ENCODE peak calls at places on chromosomes 5 and 9, in six cellular contexts. L, N, B, M, S and G are unnamed samples.

GRCh38 chr9:135130266-135130976 is 43.0 kb downstream of the OLFM1 start:
- DNase-seq in N (no peak), S (no peak), B (no peak), M (no peak), L (no peak), G (no peak)

GRCh38 chr5:58322453-58322852 is 137.4 kb downstream of the PLK2 start:
- DNase-seq in M (peak), S (peak), B (no peak), L (no peak), N (no peak), G (no peak)

GRCh38 chr9:70491798-70492736 is 77.6 kb upstream of the KLF9 start:
- DNase-seq in N (no peak), B (no peak), M (peak), S (no peak), L (no peak), G (no peak)

GRCh38 chr9:114387678-114388431 is at the start of gene AKNA:
- DNase-seq in M (peak), L (peak), S (peak), B (peak), N (no peak), G (peak)

GRCh38 chr5:158758666-158759065 is 341.1 kb downstream of the EBF1 start:
- DNase-seq in S (peak), B (no peak), L (no peak), M (peak), N (no peak), G (no peak)

GRCh38 chr9:96565684-96566360 is 53.8 kb downstream of the CDC14B start:
- DNase-seq in N (peak), M (peak), B (no peak), S (peak), L (no peak), G (no peak)

GRCh38 chr9:127707766-127708165 is 978 bp downstream of the CFAP157 start:
- DNase-seq in S (no peak), M (no peak), N (no peak), L (no peak), B (no peak), G (peak)

GRCh38 chr9:130946778-130947617 is 8.0 kb upstream of the FIBCD1 start:
- DNase-seq in L (no peak), M (peak), S (no peak), B (no peak), N (no peak), G (peak)

GRCh38 chr5:146877783-146878470 is 630 bp downstream of the PPP2R2B start:
- DNase-seq in M (no peak), B (peak), S (no peak), N (no peak), L (no peak), G (no peak)

GRCh38 chr5:171673328-171673727 is 112.3 kb upstream of the SMIM23 start:
- DNase-seq in N (no peak), M (no peak), S (no peak), L (no peak), B (no peak), G (no peak)

GRCh38 chr9:85599540-85600140 is 142.1 kb downstream of the AGTPBP1 start:
- DNase-seq in N (no peak), L (no peak), B (no peak), M (no peak), S (peak), G (no peak)

GRCh38 chr5:141839015-141839513 is 39.1 kb downstream of the PCDH1 start:
- DNase-seq in M (peak), L (no peak), B (no peak), S (no peak), N (no peak), G (no peak)

GRCh38 chr9:129520981-129521380 is 99.9 kb downstream of the C9orf50 start:
- DNase-seq in B (no peak), M (no peak), L (peak), S (no peak), N (no peak), G (no peak)

GRCh38 chr9:74006935-74007334 is 490.2 kb upstream of the RORB start:
- DNase-seq in N (no peak), L (no peak), S (no peak), M (peak), B (no peak), G (no peak)

GRCh38 chr9:126428524-126429175 is 102.0 kb downstream of the MVB12B start:
- DNase-seq in N (no peak), S (no peak), B (no peak), L (no peak), M (no peak), G (no peak)

GRCh38 chr5:132215329-132215728 is 12.3 kb downstream of the P4HA2 start:
- DNase-seq in B (peak), N (peak), M (peak), S (peak), L (peak), G (no peak)

GRCh38 chr9:100598641-100599145 is 20.8 kb downstream of the CAVIN4 start:
- DNase-seq in S (peak), B (peak), M (peak), N (peak), L (peak), G (peak)

GRCh38 chr9:117772960-117773359 is 68.8 kb downstream of the TLR4 start:
- DNase-seq in S (no peak), L (no peak), M (peak), B (no peak), N (no peak), G (no peak)

GRCh38 chr9:83932001-83932400 is 10.8 kb upstream of the KIF27 start:
- DNase-seq in S (no peak), N (no peak), M (no peak), B (no peak), L (no peak), G (peak)

GRCh38 chr5:113176196-113176595 is 199.6 kb downstream of the DCP2 start:
- DNase-seq in N (no peak), B (no peak), S (no peak), L (no peak), M (no peak), G (no peak)

GRCh38 chr5:62112689-62113220 is 193.3 kb upstream of the KIF2A start:
- DNase-seq in S (no peak), L (no peak), M (no peak), N (no peak), B (no peak), G (no peak)

GRCh38 chr9:116653580-116654355 is 33.3 kb upstream of the TRIM32 start:
- DNase-seq in B (no peak), L (no peak), N (no peak), M (no peak), S (no peak), G (no peak)

GRCh38 chr9:5549671-5550650 is 39.6 kb downstream of the PDCD1LG2 start:
- DNase-seq in S (peak), L (no peak), B (no peak), M (peak), N (no peak), G (no peak)

GRCh38 chr5:116088062-116088461 is 3.2 kb downstream of the COMMD10 start:
- DNase-seq in L (no peak), B (no peak), N (no peak), S (no peak), M (no peak), G (peak)

GRCh38 chr5:14741721-14742426 is 77.4 kb downstream of the OTULIN start:
- DNase-seq in L (no peak), S (no peak), M (no peak), N (no peak), B (no peak), G (peak)

GRCh38 chr5:691817-692529 is 1.2 kb downstream of the TPPP start:
- DNase-seq in L (no peak), S (no peak), N (no peak), M (no peak), B (no peak), G (no peak)

GRCh38 chr9:6703898-6704639 is 53.7 kb upstream of the KDM4C start:
- DNase-seq in L (peak), M (peak), N (peak), S (peak), B (peak), G (peak)

GRCh38 chr5:89597878-89598277 is 714.9 kb upstream of the MEF2C start:
- DNase-seq in L (no peak), S (no peak), M (no peak), B (no peak), N (no peak), G (no peak)

GRCh38 chr5:75050415-75050814 is 1.9 kb downstream of the GCNT4 start:
- DNase-seq in N (peak), L (no peak), M (peak), B (no peak), S (no peak), G (no peak)

GRCh38 chr9:5582835-5583195 is 46.1 kb upstream of the RIC1 start:
- DNase-seq in M (peak), L (no peak), S (peak), N (no peak), B (no peak), G (no peak)

GRCh38 chr9:99266136-99267023 is 44.3 kb downstream of the SEC61B start:
- DNase-seq in M (peak), S (peak), N (peak), L (peak), B (peak), G (peak)

GRCh38 chr5:149999866-150000260 is 591 bp downstream of the TIGD6 start:
- DNase-seq in S (no peak), L (no peak), N (no peak), B (no peak), M (no peak), G (no peak)

GRCh38 chr9:117189121-117189520 is 225.7 kb downstream of the ASTN2 start:
- DNase-seq in B (no peak), S (peak), N (no peak), L (no peak), M (peak), G (no peak)

GRCh38 chr9:127779136-127779981 is 893 bp upstream of the SH2D3C start:
- DNase-seq in N (no peak), M (peak), B (no peak), L (no peak), S (no peak), G (no peak)

GRCh38 chr9:109542922-109543321 is 44.8 kb upstream of the PTPN3 start:
- DNase-seq in L (no peak), M (no peak), B (no peak), N (no peak), S (no peak), G (no peak)

GRCh38 chr5:179264641-179265528 is 80.4 kb downstream of the ADAMTS2 start:
- DNase-seq in S (no peak), B (no peak), N (no peak), M (no peak), L (no peak), G (no peak)

GRCh38 chr5:124952079-124952478 is 205.6 kb upstream of the ZNF608 start:
- DNase-seq in N (no peak), M (no peak), L (no peak), S (peak), B (no peak), G (no peak)
- H3K4me3 ChIP-seq in N (no peak), M (no peak), L (no peak), S (no peak), B (no peak), G (no peak)

DNA sequence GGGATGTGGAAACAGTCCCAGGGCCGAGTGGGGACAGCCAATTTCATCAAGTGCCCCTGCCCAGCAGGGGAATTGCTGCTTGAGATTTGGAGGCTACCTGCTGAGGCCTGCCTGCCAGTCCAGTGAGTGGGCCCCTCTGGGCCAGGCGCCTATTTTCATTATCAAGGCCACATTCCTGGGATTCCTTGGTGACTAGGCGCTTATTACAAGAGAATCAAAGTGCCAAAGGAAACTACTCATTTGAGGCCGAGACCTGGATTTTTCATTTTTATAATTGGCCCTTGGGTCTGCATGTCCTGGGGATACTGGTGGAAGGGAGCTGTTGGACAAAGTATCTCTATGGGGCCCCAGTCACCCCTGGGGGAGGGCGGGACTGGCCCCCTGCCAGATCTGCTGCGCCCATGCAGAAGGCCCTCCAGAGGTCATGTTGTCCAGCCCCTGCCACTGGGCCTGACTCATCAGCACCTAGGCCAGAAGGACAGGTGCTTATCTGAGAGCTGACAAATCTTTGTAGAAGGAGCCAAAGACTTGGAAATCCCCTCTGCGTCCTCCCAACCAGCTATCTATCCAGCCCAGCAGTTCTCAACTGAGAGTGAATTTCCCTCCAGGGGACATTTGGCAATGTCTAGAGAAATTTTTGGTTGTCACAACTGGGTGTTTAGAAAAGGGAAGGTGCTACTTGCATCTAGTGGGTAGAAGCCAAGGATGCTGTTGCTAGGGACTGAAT is 45.6 kb downstream of the FOXI1 start:
- DNase-seq in M (peak), L (no peak), N (peak), S (peak), B (peak), G (no peak)
- H3K4me3 ChIP-seq in M (no peak), L (no peak), N (no peak), S (no peak), B (no peak), G (no peak)

DNA sequence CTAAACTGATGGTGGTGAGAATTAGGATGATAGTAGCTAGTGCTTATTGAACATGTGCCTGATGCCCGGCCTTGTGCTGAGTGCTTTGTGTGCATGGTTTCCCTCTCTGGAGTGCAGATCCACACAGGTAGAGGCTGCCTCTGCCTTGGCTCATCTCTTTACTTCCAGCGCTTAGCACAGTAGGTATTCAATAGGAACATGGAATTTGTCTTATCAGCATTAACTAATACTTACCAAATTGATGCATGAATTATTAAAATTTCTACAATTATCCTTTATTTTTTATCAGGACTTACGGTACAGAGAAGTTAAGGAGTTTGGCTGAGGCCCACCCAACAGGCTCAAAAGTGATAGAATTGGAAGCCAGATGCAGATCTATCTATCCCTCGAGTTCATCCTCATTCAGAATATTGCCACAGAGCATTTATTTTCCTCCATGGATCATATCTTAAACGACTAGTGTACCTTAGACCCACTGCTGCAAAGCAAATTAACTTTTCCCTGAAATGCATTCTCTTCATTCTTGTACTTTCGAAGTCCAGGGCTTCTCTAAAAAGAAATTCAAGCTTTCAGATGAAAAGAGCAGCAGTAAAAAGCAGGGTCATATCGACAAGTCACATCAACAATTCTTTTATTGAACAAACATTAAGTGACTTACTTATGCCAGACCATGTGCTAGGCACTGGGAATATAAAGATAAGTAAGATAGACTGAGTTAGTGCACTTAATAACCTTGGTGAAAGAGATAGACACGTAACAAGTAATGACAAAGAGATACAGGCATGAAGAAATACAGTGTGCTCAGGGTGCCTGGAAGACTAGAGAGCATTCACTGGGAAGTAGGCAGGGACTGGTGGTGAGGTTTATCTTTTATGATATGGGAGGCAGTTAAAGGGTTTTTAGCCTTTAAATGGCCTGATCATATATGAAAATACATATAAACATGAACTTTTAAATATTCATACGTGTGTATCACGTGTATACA is 290.0 kb downstream of the ARRDC3 start:
- DNase-seq in S (no peak), N (no peak), M (no peak), B (no peak), L (no peak), G (no peak)
- H3K4me3 ChIP-seq in S (no peak), N (no peak), M (no peak), B (no peak), L (no peak), G (no peak)

DNA sequence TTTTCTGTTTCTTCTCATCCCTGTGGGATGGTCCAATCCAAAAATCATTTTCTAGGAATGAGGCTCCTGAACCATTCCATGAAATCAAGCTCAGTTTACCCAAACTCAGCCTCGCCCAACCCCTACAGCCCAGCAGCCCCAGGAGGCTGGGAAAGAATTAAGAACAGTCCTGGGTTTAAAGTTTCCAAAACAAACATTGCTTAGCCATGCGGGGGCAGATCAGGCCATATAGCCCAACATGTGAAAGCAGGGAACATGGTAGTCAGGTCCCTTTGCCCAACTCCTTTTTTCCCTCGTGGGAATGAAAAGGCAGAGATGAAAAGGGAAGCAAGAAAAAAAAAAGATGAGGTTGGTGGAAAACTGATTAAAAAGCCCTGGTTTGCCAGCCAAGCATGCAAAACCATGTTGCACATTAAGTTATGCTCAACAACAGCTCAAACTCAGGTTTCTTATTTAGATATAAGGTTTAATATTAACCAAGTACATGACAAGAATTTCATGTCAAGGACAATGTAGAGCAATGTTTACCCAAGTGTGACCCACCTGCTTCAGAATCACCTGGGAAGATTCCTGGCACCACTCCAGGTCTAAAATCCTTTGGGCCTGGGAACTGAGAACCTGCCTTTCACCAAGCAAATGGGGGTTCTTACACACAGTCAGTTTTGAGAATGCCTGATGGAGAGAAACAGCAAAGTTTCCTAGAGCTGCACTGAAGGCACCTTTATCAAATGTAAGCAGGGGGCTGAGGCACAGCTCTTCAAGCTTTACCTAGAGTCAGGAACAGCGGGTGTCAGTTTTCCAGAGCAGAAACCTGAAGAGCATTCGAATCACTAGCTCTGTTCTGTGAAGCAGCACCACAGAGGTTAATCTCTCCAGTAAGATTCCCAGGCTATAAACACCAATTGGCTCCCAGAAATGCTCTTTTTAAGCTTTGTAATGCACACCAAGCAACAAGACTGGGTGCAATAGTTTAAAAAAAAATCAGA is 1.7 kb downstream of the FREM1 start:
- DNase-seq in L (no peak), N (no peak), S (no peak), B (no peak), M (no peak), G (no peak)
- H3K4me3 ChIP-seq in L (peak), N (no peak), S (no peak), B (peak), M (no peak), G (no peak)

DNA sequence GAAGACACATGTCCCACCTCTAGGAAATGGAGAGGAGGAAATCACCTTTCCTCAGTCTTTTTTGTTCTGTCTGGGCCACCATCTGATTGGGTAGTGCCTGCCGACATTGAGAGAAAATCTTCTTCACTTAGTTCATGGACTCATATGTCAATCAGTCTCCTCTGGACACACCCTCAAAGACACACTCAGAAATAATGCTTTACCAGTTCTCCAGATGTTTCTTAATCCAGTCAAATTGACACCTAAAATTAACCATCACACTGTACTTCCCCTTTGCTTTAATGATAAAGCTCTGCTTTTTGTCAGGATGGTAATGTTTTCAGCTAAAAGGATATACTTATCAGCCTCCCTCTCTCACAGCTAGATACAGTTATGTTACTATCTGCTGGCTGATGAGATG is 267.3 kb downstream of the CD180 start:
- DNase-seq in S (no peak), B (no peak), N (no peak), L (no peak), M (no peak), G (no peak)
- H3K4me3 ChIP-seq in S (no peak), B (no peak), N (no peak), L (no peak), M (no peak), G (no peak)